ENCODE peak calls at places on chromosomes 16 and 17, in seven cellular contexts. R is RWPE2, T is heart left ventricle, F is endodermal cell, E is HCT116, U is heart right ventricle, J is cardiac muscle cell. V is an unnamed sample. For H3K4me1, the result is how much of the 10 kb centered on the place peaks cover.

GRCh38 chr16:2035431-2036199 is 8.9 kb downstream of the NHERF2 start:
- DNase-seq in R (peak), T (peak), F (peak), E (no peak), U (peak), J (peak), V (peak)

GRCh38 chr17:77693301-77693700 is 265.2 kb upstream of the TNRC6C start:
- DNase-seq in R (no peak), T (no peak), F (peak), E (no peak), U (no peak), J (no peak), V (no peak)

GRCh38 chr17:9211133-9211765 is 189.9 kb downstream of the NTN1 start:
- DNase-seq in R (peak), T (peak), F (peak), E (no peak), U (no peak), J (no peak), V (no peak)

GRCh38 chr16:10280262-10281170 is 98.3 kb upstream of the GRIN2A start:
- DNase-seq in R (no peak), T (no peak), F (no peak), E (no peak), U (no peak), J (no peak), V (no peak)

GRCh38 chr16:20301840-20302239 is 25.5 kb downstream of the GP2 start:
- DNase-seq in R (no peak), T (no peak), F (peak), E (no peak), U (no peak), J (no peak), V (no peak)

GRCh38 chr16:48124266-48124665 is 31.5 kb downstream of the ABCC12 start:
- DNase-seq in R (no peak), T (no peak), F (no peak), E (no peak), U (no peak), J (no peak), V (no peak)

GRCh38 chr16:918068-918467 is 52.7 kb downstream of the LMF1 start:
- DNase-seq in R (no peak), T (peak), F (no peak), E (no peak), U (no peak), J (no peak), V (peak)

GRCh38 chr17:6421700-6422604 is 13.0 kb downstream of the AIPL1 start:
- DNase-seq in R (peak), T (peak), F (peak), E (peak), U (peak), J (peak), V (peak)

GRCh38 chr17:41547378-41547841 is 19.3 kb upstream of the KRT19 start:
- DNase-seq in R (no peak), T (no peak), F (peak), E (peak), U (no peak), J (peak), V (peak)

GRCh38 chr17:77328823-77329740 is 188.3 kb downstream of the SEC14L1 start:
- DNase-seq in R (peak), T (no peak), F (peak), E (no peak), U (no peak), J (no peak), V (no peak)

GRCh38 chr17:57955183-57955952 is at the start of gene CUEDC1:
- DNase-seq in R (peak), T (peak), F (peak), E (no peak), U (peak), J (peak), V (peak)

GRCh38 chr17:30558313-30559195 is 81.3 kb downstream of the GOSR1 start:
- DNase-seq in R (no peak), T (no peak), F (peak), E (no peak), U (no peak), J (no peak), V (peak)

GRCh38 chr16:65510850-65511249 is 389.0 kb upstream of the CDH11 start:
- DNase-seq in R (no peak), T (no peak), F (peak), E (no peak), U (no peak), J (peak), V (no peak)

GRCh38 chr16:79217375-79218011 is 383.0 kb downstream of the MAF start:
- DNase-seq in R (no peak), T (no peak), F (no peak), E (no peak), U (no peak), J (no peak), V (no peak)

GRCh38 chr16:52912565-52913173 is 140.0 kb downstream of the CHD9NB start:
- DNase-seq in R (no peak), T (peak), F (peak), E (peak), U (peak), J (peak), V (no peak)

GRCh38 chr17:77331161-77331864 is 190.5 kb downstream of the SEC14L1 start:
- DNase-seq in R (peak), T (peak), F (peak), E (peak), U (peak), J (peak), V (peak)

GRCh38 chr17:65398036-65398787 is 163.2 kb downstream of the AXIN2 start:
- DNase-seq in R (no peak), T (no peak), F (no peak), E (no peak), U (no peak), J (no peak), V (no peak)

GRCh38 chr17:69448431-69449102 is 34.1 kb downstream of the MAP2K6 start:
- DNase-seq in R (no peak), T (peak), F (peak), E (no peak), U (peak), J (peak), V (no peak)

GRCh38 chr17:74677558-74678466 is 34.9 kb downstream of the CD300LF start:
- DNase-seq in R (no peak), T (peak), F (peak), E (no peak), U (peak), J (peak), V (no peak)

GRCh38 chr17:76154935-76155845 is 14.1 kb upstream of the FOXJ1 start:
- DNase-seq in R (no peak), T (peak), F (peak), E (no peak), U (no peak), J (no peak), V (no peak)

GRCh38 chr17:37756060-37756459 is 11.2 kb upstream of the HNF1B start:
- DNase-seq in R (no peak), T (no peak), F (no peak), E (no peak), U (no peak), J (no peak), V (no peak)

GRCh38 chr16:89607937-89608740 is 5.3 kb upstream of the DPEP1 start:
- DNase-seq in R (no peak), T (no peak), F (no peak), E (no peak), U (no peak), J (no peak), V (no peak)

GRCh38 chr17:82419471-82419995 is 1.1 kb upstream of the OGFOD3 start:
- DNase-seq in R (no peak), T (no peak), F (no peak), E (no peak), U (no peak), J (no peak), V (no peak)

GRCh38 chr16:17518441-17518840 is 47.7 kb upstream of the XYLT1 start:
- DNase-seq in R (no peak), T (no peak), F (no peak), E (no peak), U (no peak), J (no peak), V (no peak)

GRCh38 chr17:9890124-9890523 is 14.9 kb downstream of the RCVRN start:
- DNase-seq in R (no peak), T (peak), F (peak), E (peak), U (peak), J (peak), V (no peak)

GRCh38 chr17:81397314-81398169 is 2.3 kb downstream of the BAHCC1 start:
- DNase-seq in R (no peak), T (no peak), F (peak), E (no peak), U (no peak), J (peak), V (no peak)
- H3K4me1 ChIP-seq in R (under half), T (under half), F (under half), E (half or more), U (under half), J (under half), V (under half)

DNA sequence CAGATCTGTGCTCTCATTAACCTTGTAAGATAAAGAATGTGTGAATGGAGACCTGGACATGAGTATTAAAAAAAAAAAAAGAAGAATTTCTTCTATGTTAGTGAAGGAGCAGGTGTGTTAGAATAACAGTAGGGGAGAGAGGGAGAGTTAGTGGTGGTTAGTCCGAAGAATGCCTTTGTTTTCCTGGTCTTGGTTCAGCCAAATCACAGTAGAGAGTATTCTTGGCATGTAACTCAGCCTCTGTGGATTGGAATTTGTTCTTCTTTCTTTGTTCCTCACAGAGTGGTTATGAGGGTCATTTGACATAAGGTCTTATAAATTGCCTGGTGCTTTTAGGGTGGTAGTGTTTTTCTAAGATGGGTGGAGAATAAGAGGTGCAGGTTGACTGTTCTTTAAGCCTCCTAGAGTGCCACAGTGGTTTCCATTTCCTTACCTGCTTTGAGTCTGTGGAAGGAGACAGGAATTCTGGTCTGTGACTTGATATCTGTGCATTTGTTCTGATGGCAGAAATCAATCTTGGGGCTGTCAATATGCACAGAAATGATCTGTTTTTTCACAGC is 17.6 kb downstream of the NUP93 start:
- DNase-seq in R (no peak), T (no peak), F (no peak), E (no peak), U (no peak), J (no peak), V (no peak)
- H3K4me1 ChIP-seq in R (under half), T (under half), F (under half), E (under half), U (under half), J (half or more), V (under half)

GRCh38 chr17:38870259-38871165 is 654 bp downstream of the LASP1 start:
- DNase-seq in R (no peak), T (peak), F (no peak), E (no peak), U (peak), J (peak), V (peak)
- H3K4me1 ChIP-seq in R (under half), T (half or more), F (under half), E (half or more), U (under half), J (under half), V (under half)

DNA sequence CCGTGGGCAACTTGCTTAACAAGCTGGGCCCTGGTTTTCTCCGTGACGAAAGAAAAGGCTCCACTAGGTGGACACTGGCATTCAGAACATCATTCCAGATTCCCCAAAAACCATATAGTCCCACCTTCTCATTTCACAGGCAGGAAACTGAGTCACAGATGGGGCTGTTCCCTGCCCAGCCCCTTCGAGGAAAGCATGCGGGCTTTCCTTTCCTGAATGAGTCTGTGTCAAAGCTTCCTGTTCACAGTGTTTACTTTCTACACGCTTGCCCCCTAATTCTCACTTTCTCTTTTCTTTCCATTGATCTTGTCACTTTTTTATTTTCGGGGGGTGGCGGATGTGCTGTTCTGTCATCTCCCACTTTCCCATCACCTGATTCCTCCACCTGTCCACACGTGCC is 10.3 kb upstream of the LGALS9 start:
- DNase-seq in R (no peak), T (no peak), F (no peak), E (no peak), U (no peak), J (no peak), V (no peak)
- H3K4me1 ChIP-seq in R (under half), T (under half), F (under half), E (under half), U (under half), J (under half), V (under half)

GRCh38 chr17:2402517-2402916 is 1.7 kb upstream of the MNT start:
- DNase-seq in R (no peak), T (peak), F (no peak), E (no peak), U (no peak), J (no peak), V (peak)

GRCh38 chr17:2401426-2402221 is 764 bp upstream of the MNT start:
- DNase-seq in R (peak), T (peak), F (peak), E (peak), U (peak), J (peak), V (peak)

GRCh38 chr17:2400474-2400866 is 390 bp downstream of the MNT start:
- DNase-seq in R (no peak), T (peak), F (peak), E (no peak), U (peak), J (peak), V (peak)

GRCh38 chr17:2399572-2400473 is 1.0 kb downstream of the MNT start:
- DNase-seq in R (peak), T (peak), F (peak), E (peak), U (peak), J (peak), V (peak)

GRCh38 chr17:2400877-2401425 is at the start of gene MNT:
- DNase-seq in R (peak), T (peak), F (peak), E (peak), U (peak), J (peak), V (peak)
- H3K4me1 ChIP-seq in R (under half), T (half or more), F (under half), E (half or more), U (half or more), J (under half), V (under half)

GRCh38 chr16:85398688-85399582 is 214.2 kb upstream of the GSE1 start:
- DNase-seq in R (peak), T (peak), F (no peak), E (no peak), U (no peak), J (no peak), V (no peak)
- H3K4me1 ChIP-seq in R (under half), T (under half), F (under half), E (half or more), U (under half), J (under half), V (under half)

V was measured in aorta.